ENCODE peak calls at places on chromosomes 3 and 15, in ten cellular contexts. O, V, C, U, N, J, B, Y, G and L are unnamed samples.

GRCh38 chr15:65212097-65212496 is 824 bp upstream of the CILP start:
- DNase-seq in O (no peak), V (peak; percentile 36), C (no peak), U (no peak), N (no peak), J (no peak), B (no peak), Y (no peak), G (no peak), L (no peak)

GRCh38 chr15:78618064-78618463 is 2.7 kb downstream of the CHRNA3 start:
- DNase-seq in O (no peak), V (no peak), C (peak; percentile 20), U (no peak), N (no peak), J (no peak), B (no peak), Y (no peak), G (no peak), L (no peak)

GRCh38 chr3:67940200-67940952 is 286.0 kb upstream of the SUCLG2 start:
- DNase-seq in O (peak; percentile 26), V (no peak), C (no peak), U (no peak), N (no peak), J (no peak), B (no peak), Y (no peak), G (no peak), L (no peak)

GRCh38 chr15:96121521-96121920 is 209.0 kb upstream of the NR2F2 start:
- DNase-seq in O (no peak), V (no peak), C (no peak), U (no peak), N (no peak), J (no peak), B (no peak), Y (peak; percentile 67), G (no peak), L (no peak)

GRCh38 chr3:40951636-40952035 is 247.7 kb upstream of the CTNNB1 start:
- DNase-seq in O (no peak), V (no peak), C (no peak), U (no peak), N (no peak), J (no peak), B (no peak), Y (peak; percentile 90), G (no peak), L (no peak)

GRCh38 chr3:180267202-180267843 is 230.6 kb upstream of the PEX5L start:
- DNase-seq in O (no peak), V (no peak), C (no peak), U (no peak), N (no peak), J (no peak), B (no peak), Y (no peak), G (no peak), L (no peak)

GRCh38 chr3:156664285-156665178 is 9.9 kb upstream of the TIPARP start:
- DNase-seq in O (no peak), V (no peak), C (no peak), U (no peak), N (no peak), J (no peak), B (no peak), Y (no peak), G (no peak), L (no peak)

GRCh38 chr3:189267981-189268613 is 96.3 kb downstream of the TPRG1 start:
- DNase-seq in O (no peak), V (peak; percentile 29), C (no peak), U (no peak), N (no peak), J (no peak), B (no peak), Y (peak; percentile 14), G (no peak), L (no peak)

GRCh38 chr15:36468746-36469145 is 110.7 kb upstream of the CDIN1 start:
- DNase-seq in O (no peak), V (peak; percentile 37), C (no peak), U (no peak), N (no peak), J (no peak), B (no peak), Y (peak; percentile 97), G (no peak), L (peak; percentile 50)

DNA sequence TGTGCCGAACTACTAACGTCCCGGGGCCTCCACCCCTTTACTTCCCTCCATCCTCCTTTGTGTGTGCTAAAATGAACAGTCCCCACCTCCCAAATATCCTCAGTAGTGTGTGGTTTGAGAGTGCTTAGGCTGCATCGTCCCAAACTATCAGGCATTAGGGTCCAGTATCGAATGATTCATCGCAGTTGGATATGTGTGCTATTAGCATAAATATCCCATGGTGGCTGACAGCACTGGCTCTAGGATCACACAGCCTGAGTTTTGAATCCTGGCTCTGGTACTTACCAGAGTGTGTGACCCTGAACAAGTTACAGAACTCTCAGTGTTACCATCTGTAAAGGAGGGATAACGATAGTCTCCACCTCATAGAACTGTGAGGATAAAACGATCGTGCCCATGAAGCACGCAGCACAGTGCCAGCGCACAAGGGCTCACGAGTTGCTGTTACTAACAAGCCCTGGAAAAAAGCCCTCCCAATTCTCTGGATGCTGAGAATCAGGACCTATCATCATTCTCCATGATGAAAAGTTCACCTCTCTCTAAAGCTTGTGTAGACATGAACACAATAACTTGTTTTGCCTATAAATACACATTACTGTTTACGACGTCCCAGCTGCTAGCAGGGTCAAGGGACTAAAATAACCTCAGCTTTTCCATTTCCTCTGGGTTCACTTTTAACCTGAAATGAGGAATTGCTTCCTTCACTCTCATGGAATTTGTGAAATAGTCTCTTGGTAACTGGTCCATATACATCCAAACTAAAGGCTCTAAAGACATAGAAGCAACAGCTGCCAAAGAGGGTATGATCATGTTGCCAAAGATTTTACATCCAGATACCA is 51.0 kb downstream of the VGLL4 start:
- DNase-seq in O (no peak), V (no peak), C (no peak), U (no peak), N (peak; percentile 67), J (no peak), B (no peak), Y (peak; percentile 78), G (no peak), L (no peak)
- H3K4me3 ChIP-seq in O (no peak overlapping the region), V (no peak overlapping the region), C (no peak overlapping the region), U (peak overlapping the region; percentile 4), N (no peak overlapping the region), J (no peak overlapping the region), B (peak overlapping the region; percentile 10), Y (no peak overlapping the region), G (no peak overlapping the region), L (no peak overlapping the region)

GRCh38 chr15:97545799-97546198 is 414.7 kb upstream of the ARRDC4 start:
- DNase-seq in O (no peak), V (no peak), C (no peak), U (no peak), N (no peak), J (no peak), B (no peak), Y (no peak), G (no peak), L (no peak)
- H3K9me3 ChIP-seq in O (no peaks in the 10 kb centered on the region), V (peaks cover 4% of the 10 kb centered on the region), C (peaks cover 24% of the 10 kb centered on the region), U (peaks cover 40% of the 10 kb centered on the region), N (peaks cover 3% of the 10 kb centered on the region), J (no peaks in the 10 kb centered on the region), B (peaks cover 17% of the 10 kb centered on the region), Y (no peaks in the 10 kb centered on the region), G (peaks cover 19% of the 10 kb centered on the region), L (peaks cover 14% of the 10 kb centered on the region)

GRCh38 chr3:177733233-177733632 is 536.0 kb upstream of the TBL1XR1 start:
- DNase-seq in O (no peak), V (no peak), C (no peak), U (no peak), N (no peak), J (no peak), B (no peak), Y (no peak), G (no peak), L (no peak)
- TF ChIP-seq CTCF in O (no peak), V (no peak), C (no peak), U (no peak), N (no peak), J (no peak), B (no peak), Y (no peak), G (no peak), L (no peak)

GRCh38 chr3:55637906-55638635 is 151.0 kb upstream of the WNT5A start:
- DNase-seq in O (no peak), V (no peak), C (no peak), U (peak; percentile 40), N (no peak), J (no peak), B (no peak), Y (no peak), G (no peak), L (no peak)
- H3K4me3 ChIP-seq in O (no peak overlapping the region), V (no peak overlapping the region), C (no peak overlapping the region), U (no peak overlapping the region), N (no peak overlapping the region), J (no peak overlapping the region), B (no peak overlapping the region), Y (no peak overlapping the region), G (no peak overlapping the region), L (no peak overlapping the region)